ENCODE peak calls at places on chromosomes 12 and 14, in ten cellular contexts. C, Q, L, O, G, Y, D, S, Z and A are unnamed samples. For H3K9me3 and H3K4me1, the result is how much of the 10 kb centered on the place peaks cover.

GRCh38 chr14:76776306-76777251 is 15.3 kb downstream of the VASH1 start:
- DNase-seq in C (no peak), Q (no peak), Y (no peak), L (no peak), D (no peak), S (no peak), O (no peak), Z (no peak), G (no peak), A (no peak)

GRCh38 chr12:586318-587071 is 76.8 kb downstream of the NINJ2 start:
- DNase-seq in D (no peak), Z (no peak), L (no peak), G (no peak), C (no peak), S (no peak), Y (no peak), Q (no peak), O (no peak), A (no peak)

GRCh38 chr14:79656086-79656485 is 555.2 kb downstream of the DIO2 start:
- DNase-seq in Z (no peak), Y (no peak), G (no peak), D (no peak), O (no peak), C (no peak), S (no peak), Q (no peak), L (no peak), A (no peak)

GRCh38 chr12:19799886-19800602 is 360.8 kb downstream of the AEBP2 start:
- DNase-seq in C (no peak), G (no peak), S (no peak), Y (no peak), L (no peak), D (no peak), Z (peak), Q (no peak), O (no peak), A (no peak)

GRCh38 chr12:121974026-121974985 is 47.4 kb upstream of the BCL7A start:
- DNase-seq in D (no peak), S (no peak), Y (no peak), L (no peak), O (no peak), Z (no peak), C (no peak), Q (no peak), G (no peak), A (no peak)

GRCh38 chr12:58727526-58727925 is 192.8 kb downstream of the LRIG3 start:
- DNase-seq in C (no peak), S (no peak), L (no peak), O (no peak), G (no peak), D (no peak), Z (no peak), Q (no peak), Y (no peak), A (no peak)

GRCh38 chr12:101172316-101172715 is 37.7 kb downstream of the SLC5A8 start:
- DNase-seq in O (no peak), Z (no peak), Q (no peak), G (no peak), C (no peak), S (no peak), D (no peak), Y (peak), L (no peak), A (no peak)

GRCh38 chr12:64323476-64324225 is 66.9 kb downstream of the C12orf56 start:
- DNase-seq in G (no peak), L (no peak), S (no peak), O (no peak), Q (no peak), D (no peak), Z (no peak), Y (peak), C (no peak), A (no peak)

GRCh38 chr12:112750971-112751370 is 40.6 kb upstream of the RPH3A start:
- DNase-seq in G (no peak), S (no peak), Z (no peak), C (no peak), Y (no peak), D (no peak), L (no peak), O (no peak), Q (no peak), A (no peak)

GRCh38 chr14:83556065-83556464 is 1973.9 kb upstream of the FLRT2 start:
- DNase-seq in S (no peak), Q (no peak), Z (no peak), D (no peak), Y (no peak), C (no peak), G (no peak), O (no peak), L (no peak), A (no peak)

GRCh38 chr12:70467476-70467875 is 101.4 kb downstream of the KCNMB4 start:
- DNase-seq in L (no peak), Q (no peak), S (no peak), Z (no peak), D (no peak), C (no peak), G (no peak), Y (no peak), O (no peak), A (no peak)

GRCh38 chr12:70468741-70469140 is 102.7 kb downstream of the KCNMB4 start:
- DNase-seq in D (no peak), O (no peak), G (no peak), Q (no peak), S (no peak), C (no peak), L (no peak), Z (no peak), Y (no peak), A (no peak)

GRCh38 chr12:70466753-70467152 is 100.7 kb downstream of the KCNMB4 start:
- DNase-seq in S (no peak), O (no peak), C (no peak), Q (no peak), L (no peak), D (no peak), Z (no peak), G (no peak), Y (no peak), A (no peak)

GRCh38 chr12:70467908-70468733 is 102.0 kb downstream of the KCNMB4 start:
- DNase-seq in C (no peak), S (no peak), L (no peak), G (no peak), O (no peak), Z (no peak), Y (no peak), Q (no peak), D (no peak), A (no peak)

GRCh38 chr12:70469221-70469820 is 103.2 kb downstream of the KCNMB4 start:
- DNase-seq in O (no peak), L (no peak), Z (no peak), G (no peak), Y (no peak), S (no peak), D (no peak), Q (no peak), C (no peak), A (no peak)
- H3K9me3 ChIP-seq in O (under half), L (under half), Z (under half), G (under half), Y (under half), S (under half), D (under half), Q (under half), C (under half), A (under half)

DNA sequence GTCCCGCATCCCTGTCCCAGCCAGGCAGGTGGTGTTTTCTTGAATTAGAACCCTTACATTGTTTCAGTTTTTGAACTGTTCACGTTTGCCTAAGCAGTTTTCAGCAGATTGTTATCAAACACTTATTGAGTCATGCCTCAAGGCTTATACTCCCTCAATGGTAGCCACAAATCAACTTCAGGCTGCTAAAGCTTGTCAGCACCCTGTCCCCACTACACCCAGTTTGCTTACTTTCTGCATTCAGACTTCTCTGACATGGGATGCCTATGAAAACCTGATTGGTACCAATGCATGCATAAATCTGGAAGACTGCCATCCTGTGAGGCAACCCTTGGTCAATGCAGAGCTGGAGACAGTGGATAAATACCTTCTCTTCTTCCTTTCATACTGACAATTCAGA is 225.4 kb downstream of the BTG1 start:
- DNase-seq in Y (no peak), O (no peak), L (no peak), D (peak), G (no peak), S (no peak), Z (no peak), C (no peak), Q (no peak), A (no peak)
- H3K27ac ChIP-seq in Y (no peak), O (no peak), L (no peak), D (no peak), G (no peak), S (no peak), Z (no peak), C (no peak), Q (no peak), A (no peak)

DNA sequence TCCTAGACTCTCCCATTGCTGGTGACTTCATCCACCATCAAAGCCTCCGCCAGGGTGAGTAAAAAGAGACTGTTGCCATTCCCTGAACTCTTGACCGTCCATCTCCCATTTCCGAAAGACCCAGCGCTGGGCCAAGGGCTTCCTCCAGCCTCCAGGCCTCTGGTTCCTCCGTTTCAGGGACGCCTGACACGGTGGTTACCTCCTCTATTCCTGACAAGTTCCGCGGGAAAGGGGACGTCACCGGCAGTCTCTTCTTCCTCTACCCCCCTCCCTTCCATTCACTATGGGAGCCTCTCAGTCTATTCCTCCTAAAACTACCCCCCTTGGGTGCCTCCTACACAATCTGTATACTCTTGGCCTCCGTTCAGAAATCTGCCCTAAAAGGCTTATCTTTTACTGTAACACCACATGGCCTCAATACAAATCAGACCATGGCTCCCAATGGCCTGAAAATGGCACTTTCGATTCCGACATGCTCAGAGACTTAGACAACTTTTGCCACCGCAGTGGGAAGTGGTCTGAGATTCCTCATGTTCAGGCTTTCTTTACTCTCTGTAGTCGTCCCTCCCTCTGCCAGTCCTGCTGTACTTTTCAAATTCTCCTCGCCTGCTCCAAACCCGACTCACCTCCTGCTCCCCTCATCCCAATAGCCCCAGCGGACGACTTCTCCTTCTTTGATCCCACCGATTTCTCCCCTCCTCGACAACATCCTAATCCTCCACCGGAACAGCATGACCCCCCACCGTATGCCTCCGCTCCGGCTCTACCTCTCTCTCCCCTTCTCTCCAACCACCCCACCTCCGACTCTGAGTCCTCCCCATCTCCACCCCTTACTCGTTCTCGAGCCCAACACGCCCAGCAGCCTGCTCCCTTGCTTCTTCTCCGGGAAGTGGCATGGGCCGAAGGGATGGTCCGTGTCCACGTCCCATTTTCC is 70.4 kb downstream of the MOK start:
- DNase-seq in Z (no peak), G (no peak), D (no peak), Q (no peak), S (no peak), O (no peak), Y (no peak), C (no peak), L (no peak), A (no peak)
- H3K4me1 ChIP-seq in Z (under half), G (under half), D (under half), Q (under half), S (under half), O (under half), Y (under half), C (under half), L (under half), A (under half)

GRCh38 chr14:106222736-106223135 is 696.4 kb downstream of the TMEM121 start:
- DNase-seq in D (no peak), O (no peak), Z (no peak), C (no peak), Y (no peak), L (no peak), G (no peak), S (no peak), Q (no peak), A (no peak)
- H3K9me3 ChIP-seq in D (under half), O (under half), Z (under half), C (under half), Y (under half), L (under half), G (under half), S (under half), Q (under half), A (under half)

GRCh38 chr12:93127582-93128331 is 198.7 kb upstream of the EEA1 start:
- DNase-seq in L (peak), D (peak), C (no peak), Q (peak), G (no peak), Y (peak), O (no peak), S (peak), Z (peak), A (no peak)

GRCh38 chr12:93126069-93126474 is 197.0 kb upstream of the EEA1 start:
- DNase-seq in S (no peak), D (no peak), C (no peak), Q (no peak), Z (no peak), L (no peak), O (no peak), Y (no peak), G (no peak), A (no peak)

GRCh38 chr12:93128332-93128707 is 199.2 kb upstream of the EEA1 start:
- DNase-seq in S (no peak), D (no peak), Z (no peak), G (no peak), O (no peak), C (no peak), Y (no peak), Q (peak), L (no peak), A (no peak)

GRCh38 chr12:93125126-93125525 is 196.0 kb upstream of the EEA1 start:
- DNase-seq in S (no peak), C (no peak), L (no peak), Q (no peak), Z (no peak), D (no peak), O (no peak), G (no peak), Y (no peak), A (no peak)

GRCh38 chr12:93127107-93127560 is 198.0 kb upstream of the EEA1 start:
- DNase-seq in Z (no peak), Y (no peak), Q (no peak), L (no peak), C (no peak), D (peak), G (no peak), O (no peak), S (no peak), A (no peak)
- H3K27ac ChIP-seq in Z (peak), Y (no peak), Q (peak), L (peak), C (no peak), D (no peak), G (no peak), O (no peak), S (peak), A (no peak)

GRCh38 chr12:66189476-66189823 is 436 bp downstream of the IRAK3 start:
- DNase-seq in D (no peak), O (no peak), Y (no peak), L (no peak), C (no peak), Z (no peak), Q (no peak), S (no peak), G (no peak), A (no peak)

GRCh38 chr12:66187822-66188221 is 1.2 kb upstream of the IRAK3 start:
- DNase-seq in Z (no peak), C (no peak), O (no peak), Q (no peak), Y (no peak), D (no peak), L (no peak), S (no peak), G (no peak), A (no peak)

GRCh38 chr12:66191547-66192126 is 2.6 kb downstream of the IRAK3 start:
- DNase-seq in S (no peak), Q (no peak), D (no peak), C (no peak), L (no peak), Y (no peak), Z (no peak), O (no peak), G (no peak), A (no peak)

GRCh38 chr12:66188584-66189475 is at the start of gene IRAK3:
- DNase-seq in S (peak), Z (peak), O (peak), C (no peak), D (peak), L (peak), Y (peak), Q (peak), G (peak), A (peak)

GRCh38 chr12:66190519-66191406 is 1.7 kb downstream of the IRAK3 start:
- DNase-seq in L (no peak), D (no peak), G (no peak), Z (no peak), S (no peak), Y (no peak), O (no peak), Q (no peak), C (no peak), A (no peak)
- H3K4me1 ChIP-seq in L (under half), D (under half), G (under half), Z (under half), S (under half), Y (under half), O (under half), Q (under half), C (under half), A (under half)

GRCh38 chr14:40218282-40218941 is 786.2 kb upstream of the FBXO33 start:
- DNase-seq in C (no peak), Q (no peak), L (no peak), O (no peak), Y (no peak), G (no peak), D (no peak), S (no peak), Z (no peak), A (no peak)

GRCh38 chr14:40221428-40221827 is 789.2 kb upstream of the FBXO33 start:
- DNase-seq in Z (no peak), D (no peak), C (no peak), L (no peak), O (no peak), S (no peak), Y (no peak), Q (no peak), G (no peak), A (no peak)

GRCh38 chr14:40219032-40219431 is 786.8 kb upstream of the FBXO33 start:
- DNase-seq in Y (no peak), Q (no peak), S (no peak), D (no peak), Z (no peak), G (no peak), O (no peak), L (no peak), C (no peak), A (no peak)

DNA sequence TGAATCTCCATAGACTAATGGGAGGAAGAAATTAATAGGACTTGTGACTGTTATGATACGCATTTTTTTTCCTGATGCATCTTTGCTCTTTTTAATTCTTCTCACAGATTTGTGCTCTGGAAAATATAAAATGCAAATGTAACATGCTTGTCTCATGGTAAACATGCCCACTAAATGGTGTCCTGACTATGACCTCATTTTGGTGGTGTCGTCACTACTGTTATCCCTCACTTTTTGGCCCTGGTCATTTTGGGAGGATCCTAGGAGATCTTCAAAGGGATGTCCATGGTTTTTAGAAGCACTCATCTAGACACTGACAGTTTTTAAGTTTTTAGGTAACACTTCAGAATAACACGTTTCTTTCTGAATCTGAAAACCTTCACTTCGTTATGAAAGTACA is 790.8 kb upstream of the FBXO33 start:
- DNase-seq in D (no peak), Z (no peak), O (no peak), Q (no peak), L (no peak), S (no peak), G (no peak), Y (no peak), C (no peak), A (no peak)
- H3K9me3 ChIP-seq in D (under half), Z (under half), O (under half), Q (under half), L (under half), S (under half), G (under half), Y (under half), C (under half), A (under half)

DNA sequence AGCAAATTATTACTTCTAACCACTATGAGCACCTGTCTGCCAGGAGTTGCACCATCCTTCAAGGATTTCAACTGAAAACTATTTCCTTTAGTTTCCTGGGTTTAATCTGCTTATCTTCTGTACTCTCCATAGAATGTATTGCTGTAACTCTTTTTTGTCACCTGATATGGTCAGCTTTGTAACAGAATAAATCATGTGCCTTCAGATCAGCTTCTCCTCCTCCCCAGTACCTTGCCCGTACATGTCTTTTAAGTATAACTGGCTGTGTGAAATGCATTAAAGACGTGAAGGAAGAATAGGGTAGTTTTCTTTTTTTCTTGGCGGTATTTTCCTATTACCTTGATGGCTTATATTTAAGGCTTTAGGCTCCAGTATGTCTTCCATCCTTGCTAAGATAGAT is 200.4 kb upstream of the NAV3 start:
- DNase-seq in O (no peak), L (no peak), G (no peak), Q (no peak), D (no peak), Z (no peak), Y (no peak), S (no peak), C (no peak), A (no peak)
- H3K27ac ChIP-seq in O (no peak), L (no peak), G (no peak), Q (no peak), D (no peak), Z (no peak), Y (no peak), S (no peak), C (no peak), A (no peak)

GRCh38 chr12:106586535-106586802 is 3.7 kb downstream of the RFX4 start:
- DNase-seq in O (no peak), C (no peak), L (no peak), Y (no peak), Z (no peak), G (no peak), S (no peak), Q (no peak), D (no peak), A (no peak)
- H3K4me1 ChIP-seq in O (under half), C (under half), L (under half), Y (half or more), Z (under half), G (under half), S (half or more), Q (under half), D (under half), A (under half)

GRCh38 chr12:133130038-133130807 is at the start of the genes ZNF10 and ZNF891:
- DNase-seq in G (peak), Q (peak), Z (peak), C (peak), S (peak), L (peak), Y (peak), O (peak), D (peak), A (peak)
- H3K9me3 ChIP-seq in G (under half), Q (under half), Z (under half), C (under half), S (half or more), L (under half), Y (half or more), O (under half), D (under half), A (under half)